ENCODE peak calls at places on chromosomes 4 and X, in seven cellular contexts. T is epithelial cell of esophagus, W is OCI-LY7, C is NCI-H1092, M is AG10803, Z is NCI-H1436, P is fibroblast of lung. X is an unnamed sample.
A peak's percentile ranks its signal among the peaks of the same experiment; 100 is the strongest.

GRCh38 chr4:66465111-66465510 is 794.8 kb upstream of the EPHA5 start:
- DNase-seq in T (peak; percentile 50), W (no peak), C (no peak), M (no peak), Z (no peak), P (peak; percentile 63), X (no peak)

GRCh38 chrX:18900401-18900976 is 83.4 kb downstream of the PHKA2 start:
- DNase-seq in T (peak; percentile 15), W (no peak), C (no peak), M (no peak), Z (no peak), P (no peak), X (no peak)

GRCh38 chrX:8868070-8868795 is 67.0 kb upstream of the FAM9A start:
- DNase-seq in T (peak; percentile 94), W (no peak), C (no peak), M (peak; percentile 62), Z (no peak), P (peak; percentile 82), X (no peak)

GRCh38 chr4:169914871-169915270 is 111.3 kb downstream of the MFAP3L start:
- DNase-seq in T (no peak), W (no peak), C (no peak), M (no peak), Z (no peak), P (no peak), X (no peak)

GRCh38 chrX:136147320-136147901 is at the start of gene FHL1:
- DNase-seq in T (peak; percentile 41), W (peak; percentile 4), C (no peak), M (no peak), Z (peak; percentile 57), P (peak; percentile 31), X (peak; percentile 33)

GRCh38 chr4:17618926-17619325 is 4.5 kb downstream of the MED28 start:
- DNase-seq in T (no peak), W (no peak), C (no peak), M (no peak), Z (no peak), P (no peak), X (no peak)

GRCh38 chr4:10085828-10086505 is 30.6 kb downstream of the WDR1 start:
- DNase-seq in T (no peak), W (no peak), C (no peak), M (no peak), Z (no peak), P (no peak), X (no peak)

GRCh38 chrX:76279007-76279406 is 106.1 kb downstream of the PBDC1 start:
- DNase-seq in T (peak; percentile 51), W (peak; percentile 37), C (peak; percentile 28), M (peak; percentile 34), Z (peak; percentile 3), P (peak; percentile 21), X (no peak)

GRCh38 chrX:103309860-103310591 is 764 bp downstream of the BEX2 start:
- DNase-seq in T (no peak), W (no peak), C (no peak), M (no peak), Z (no peak), P (no peak), X (peak; percentile 4)

GRCh38 chrX:140765043-140765784 is 55.7 kb downstream of the LINC00632 start:
- DNase-seq in T (no peak), W (no peak), C (no peak), M (peak; percentile 52), Z (no peak), P (peak; percentile 73), X (no peak)

GRCh38 chr4:86891785-86892638 is at the start of gene C4orf36:
- DNase-seq in T (peak; percentile 98), W (no peak), C (peak; percentile 43), M (peak; percentile 40), Z (peak; percentile 41), P (peak; percentile 48), X (peak; percentile 69)

GRCh38 chr4:73976716-73977115 is 5.1 kb downstream of the PF4 start:
- DNase-seq in T (no peak), W (no peak), C (no peak), M (peak; percentile 37), Z (no peak), P (peak; percentile 73), X (no peak)

GRCh38 chr4:7461171-7461570 is 26.4 kb upstream of the PSAPL1 start:
- DNase-seq in T (no peak), W (no peak), C (no peak), M (no peak), Z (no peak), P (no peak), X (no peak)

GRCh38 chr4:139528377-139529005 is 27.5 kb downstream of the SETD7 start:
- DNase-seq in T (peak; percentile 61), W (no peak), C (no peak), M (peak; percentile 94), Z (no peak), P (peak; percentile 91), X (no peak)

GRCh38 chr4:76703676-76704075 is 194.3 kb downstream of the SOWAHB start:
- DNase-seq in T (no peak), W (no peak), C (no peak), M (peak; percentile 34), Z (no peak), P (peak; percentile 51), X (no peak)

GRCh38 chr4:147981305-147981704 is 249.4 kb downstream of the ARHGAP10 start:
- DNase-seq in T (peak; percentile 24), W (no peak), C (no peak), M (peak; percentile 75), Z (no peak), P (peak; percentile 78), X (no peak)